ENCODE peak calls at places on chromosomes 16 and 17, in six cellular contexts. H is CD8-positive, alpha-beta T cell; S is coronary artery; M is Peyer's patch; N is fibroblast of the aortic adventitia; Z is fibroblast of mammary gland. J is an unnamed sample.

GRCh38 chr17:34012709-34013375 is 242.2 kb upstream of the CCL2 start:
- DNase-seq in S (no peak), Z (no peak), N (no peak), H (no peak), M (no peak), J (no peak)

GRCh38 chr16:31453255-31454204 is 5.8 kb upstream of the ARMC5 start:
- DNase-seq in N (peak), M (peak), Z (peak), H (no peak), S (no peak), J (peak)

GRCh38 chr16:61374071-61374470 is 662.2 kb downstream of the CDH8 start:
- DNase-seq in Z (no peak), S (no peak), M (no peak), N (no peak), H (no peak), J (no peak)

GRCh38 chr16:54363760-54364159 is 77.2 kb upstream of the IRX3 start:
- DNase-seq in S (no peak), H (no peak), M (no peak), Z (no peak), N (no peak), J (no peak)

GRCh38 chr16:65769055-65769465 is 597.4 kb upstream of the CDH5 start:
- DNase-seq in Z (no peak), N (peak), S (no peak), M (no peak), H (no peak), J (no peak)

GRCh38 chr17:76252040-76252954 is 12.0 kb upstream of the RNF157 start:
- DNase-seq in N (peak), Z (peak), H (no peak), M (peak), S (no peak), J (peak)

GRCh38 chr16:4891097-4891885 is 44.0 kb downstream of the UBN1 start:
- DNase-seq in Z (no peak), N (no peak), M (no peak), S (no peak), H (no peak), J (no peak)

GRCh38 chr17:67974186-67974585 is 22.1 kb downstream of the C17orf58 start:
- DNase-seq in S (no peak), N (no peak), Z (no peak), M (no peak), H (no peak), J (no peak)

GRCh38 chr16:28494141-28494851 is at the start of gene APOBR:
- DNase-seq in M (peak), H (peak), Z (no peak), S (no peak), N (no peak), J (peak)

GRCh38 chr16:27486344-27486743 is 63.4 kb downstream of the GTF3C1 start:
- DNase-seq in S (no peak), N (no peak), Z (no peak), H (no peak), M (no peak), J (no peak)

GRCh38 chr16:1775006-1775845 is 2.3 kb upstream of the MRPS34 start:
- DNase-seq in S (no peak), Z (no peak), H (no peak), M (no peak), N (no peak), J (no peak)

GRCh38 chr17:386145-386876 is 33.7 kb upstream of the RPH3AL start:
- DNase-seq in Z (no peak), S (no peak), H (peak), M (peak), N (no peak), J (peak)

GRCh38 chr16:19659554-19659953 is 58.5 kb downstream of the KNOP1 start:
- DNase-seq in H (no peak), Z (no peak), N (no peak), S (no peak), M (no peak), J (no peak)

GRCh38 chr17:79812969-79813825 is 16.3 kb upstream of the CBX8 start:
- DNase-seq in S (no peak), N (no peak), H (no peak), Z (no peak), M (no peak), J (no peak)

GRCh38 chr17:63698381-63698885 is 1.5 kb downstream of the LIMD2 start:
- DNase-seq in M (peak), H (no peak), N (no peak), Z (no peak), S (peak), J (no peak)

GRCh38 chr17:15945493-15946209 is 721 bp downstream of the ADORA2B start:
- DNase-seq in Z (no peak), S (no peak), M (no peak), H (no peak), N (peak), J (peak)

GRCh38 chr17:80950466-80951120 is 41.0 kb upstream of the CHMP6 start:
- DNase-seq in M (no peak), S (no peak), H (no peak), Z (no peak), N (no peak), J (peak)

GRCh38 chr16:46729326-46729995 is 18.7 kb downstream of the MYLK3 start:
- DNase-seq in H (no peak), M (no peak), N (no peak), S (peak), Z (no peak), J (no peak)

GRCh38 chr17:61279476-61280145 is 120.0 kb upstream of the TBX2 start:
- DNase-seq in H (no peak), N (peak), S (no peak), Z (peak), M (no peak), J (no peak)

GRCh38 chr16:11582157-11582814 is 4.4 kb downstream of the LITAF start:
- DNase-seq in S (no peak), M (no peak), Z (no peak), H (no peak), N (no peak), J (no peak)

GRCh38 chr17:81025756-81026155 is 9.2 kb upstream of the BAIAP2 start:
- DNase-seq in M (no peak), N (peak), H (no peak), S (peak), Z (peak), J (peak)

GRCh38 chr16:878071-878784 is 77.7 kb upstream of the GNG13 start:
- DNase-seq in M (peak), S (no peak), Z (no peak), N (no peak), H (no peak), J (peak)

GRCh38 chr17:48544356-48545021 is 420 bp downstream of the HOXB2 start:
- DNase-seq in N (peak), S (peak), M (peak), Z (peak), H (no peak), J (peak)

GRCh38 chr16:75477680-75478473 is 13.4 kb upstream of the TMEM170A start:
- DNase-seq in S (no peak), Z (no peak), M (no peak), H (no peak), N (no peak), J (no peak)

GRCh38 chr16:78892925-78893324 is 707.6 kb downstream of the MAF start:
- DNase-seq in S (no peak), Z (no peak), H (no peak), N (no peak), M (no peak), J (no peak)

GRCh38 chr17:57431415-57431814 is 175.1 kb downstream of the MSI2 start:
- DNase-seq in Z (no peak), M (no peak), N (no peak), S (no peak), H (no peak), J (no peak)

GRCh38 chr16:80122155-80122554 is 418.6 kb upstream of the DYNLRB2 start:
- DNase-seq in S (no peak), H (no peak), N (peak), Z (peak), M (peak), J (no peak)

GRCh38 chr17:58337126-58337599 is 8.6 kb upstream of the TSPOAP1 start:
- DNase-seq in M (peak), Z (no peak), S (no peak), H (no peak), N (no peak), J (no peak)

GRCh38 chr17:3695723-3696411 is at the start of gene P2RX5:
- DNase-seq in M (peak), N (no peak), H (no peak), Z (no peak), S (no peak), J (peak)

GRCh38 chr17:76867578-76868175 is 527 bp upstream of the MGAT5B start:
- DNase-seq in M (no peak), Z (peak), N (peak), H (no peak), S (no peak), J (no peak)

GRCh38 chr16:56930516-56931252 is 1.3 kb upstream of the HERPUD1 start:
- DNase-seq in Z (no peak), N (no peak), H (no peak), M (no peak), S (no peak), J (no peak)

GRCh38 chr17:17412331-17412730 is 64.5 kb upstream of the MED9 start:
- DNase-seq in H (no peak), M (no peak), Z (peak), S (no peak), N (peak), J (no peak)

GRCh38 chr16:52924162-52924561 is 128.5 kb downstream of the CHD9NB start:
- DNase-seq in H (no peak), S (no peak), Z (no peak), N (no peak), M (no peak), J (no peak)

GRCh38 chr16:52925143-52925542 is 127.6 kb downstream of the CHD9NB start:
- DNase-seq in M (no peak), Z (no peak), H (no peak), S (no peak), N (no peak), J (no peak)

GRCh38 chr16:52928955-52929354 is 123.7 kb downstream of the CHD9NB start:
- DNase-seq in M (no peak), Z (no peak), N (no peak), S (no peak), H (no peak), J (no peak)

DNA sequence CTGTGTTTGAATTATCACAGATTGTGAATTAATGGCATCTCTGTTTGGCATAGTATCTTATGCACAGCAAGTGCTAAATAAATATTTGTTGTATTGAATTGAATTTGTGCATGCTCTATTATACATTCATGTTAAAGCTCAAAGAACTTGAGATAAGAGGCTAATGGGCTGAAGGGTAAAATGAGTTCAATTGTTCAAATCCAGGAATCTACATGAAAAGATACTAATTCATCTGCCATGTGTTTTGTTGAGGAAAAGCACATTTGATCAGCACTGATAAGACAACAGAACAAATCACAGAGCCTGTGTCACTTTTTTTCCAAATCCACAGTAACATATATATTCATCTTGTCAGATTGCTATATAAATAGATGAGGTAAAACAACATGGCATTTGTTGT is 123.2 kb downstream of the CHD9NB start:
- DNase-seq in N (no peak), S (no peak), H (no peak), Z (no peak), M (no peak), J (no peak)
- H3K4me3 ChIP-seq in N (no peak), S (no peak), H (no peak), Z (no peak), M (no peak), J (no peak)

GRCh38 chr17:36661047-36661666 is 59.8 kb downstream of the MRM1 start:
- DNase-seq in H (no peak), M (no peak), N (no peak), S (no peak), Z (no peak), J (no peak)
- H3K4me3 ChIP-seq in H (no peak), M (no peak), N (no peak), S (no peak), Z (no peak), J (no peak)

GRCh38 chr17:2580641-2581040 is 12.8 kb upstream of the PAFAH1B1 start:
- DNase-seq in N (no peak), Z (no peak), M (no peak), H (no peak), S (no peak), J (no peak)
- H3K4me3 ChIP-seq in N (no peak), Z (no peak), M (no peak), H (no peak), S (no peak), J (no peak)

GRCh38 chr16:72990003-72990521 is 57.9 kb downstream of the ZFHX3 start:
- DNase-seq in S (peak), H (no peak), Z (peak), M (peak), N (peak), J (no peak)
- H3K4me3 ChIP-seq in S (peak), H (no peak), Z (peak), M (no peak), N (peak), J (peak)

GRCh38 chr16:3149193-3149530 is 14.3 kb downstream of the ZNF213 start:
- DNase-seq in S (no peak), M (no peak), N (no peak), H (no peak), Z (no peak), J (no peak)
- H3K4me3 ChIP-seq in S (peak), M (no peak), N (no peak), H (no peak), Z (no peak), J (peak)

DNA sequence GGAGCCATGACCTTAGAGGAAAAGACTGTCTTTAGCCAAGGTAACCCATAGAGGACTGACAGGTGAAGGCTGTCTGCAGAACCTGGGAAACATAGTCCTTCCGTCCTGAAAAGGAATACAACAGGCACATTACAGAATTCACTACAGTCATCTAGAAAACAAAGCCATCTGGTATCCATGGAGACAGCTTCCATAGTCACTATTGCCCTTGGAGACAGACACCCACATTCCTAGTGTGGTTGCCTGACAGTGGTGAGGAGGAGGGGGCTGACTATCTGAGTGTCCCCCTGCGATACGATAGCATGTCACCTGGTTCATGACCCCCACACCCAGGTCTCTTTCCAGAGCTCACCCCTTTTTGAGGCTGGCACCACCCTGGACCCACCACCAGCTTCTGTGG is 254.7 kb downstream of the CDH13 start:
- DNase-seq in M (no peak), H (no peak), S (no peak), Z (no peak), N (no peak), J (no peak)
- H3K4me3 ChIP-seq in M (no peak), H (no peak), S (no peak), Z (no peak), N (no peak), J (no peak)

GRCh38 chr17:38419508-38419981 is 8.7 kb upstream of the ARHGAP23 start:
- DNase-seq in M (no peak), S (no peak), N (no peak), H (no peak), Z (no peak), J (no peak)

GRCh38 chr17:38418693-38419507 is 9.4 kb upstream of the ARHGAP23 start:
- DNase-seq in Z (no peak), H (no peak), S (no peak), N (no peak), M (no peak), J (no peak)

GRCh38 chr17:38417210-38417951 is 10.9 kb upstream of the ARHGAP23 start:
- DNase-seq in M (no peak), N (no peak), H (no peak), Z (no peak), S (no peak), J (no peak)

GRCh38 chr17:38416840-38417209 is 11.4 kb upstream of the ARHGAP23 start:
- DNase-seq in M (no peak), Z (no peak), H (no peak), N (no peak), S (no peak), J (peak)

GRCh38 chr17:38418069-38418692 is 10.1 kb upstream of the ARHGAP23 start:
- DNase-seq in Z (no peak), N (no peak), H (no peak), M (no peak), S (no peak), J (no peak)
- H3K4me3 ChIP-seq in Z (no peak), N (no peak), H (no peak), M (no peak), S (peak), J (no peak)

DNA sequence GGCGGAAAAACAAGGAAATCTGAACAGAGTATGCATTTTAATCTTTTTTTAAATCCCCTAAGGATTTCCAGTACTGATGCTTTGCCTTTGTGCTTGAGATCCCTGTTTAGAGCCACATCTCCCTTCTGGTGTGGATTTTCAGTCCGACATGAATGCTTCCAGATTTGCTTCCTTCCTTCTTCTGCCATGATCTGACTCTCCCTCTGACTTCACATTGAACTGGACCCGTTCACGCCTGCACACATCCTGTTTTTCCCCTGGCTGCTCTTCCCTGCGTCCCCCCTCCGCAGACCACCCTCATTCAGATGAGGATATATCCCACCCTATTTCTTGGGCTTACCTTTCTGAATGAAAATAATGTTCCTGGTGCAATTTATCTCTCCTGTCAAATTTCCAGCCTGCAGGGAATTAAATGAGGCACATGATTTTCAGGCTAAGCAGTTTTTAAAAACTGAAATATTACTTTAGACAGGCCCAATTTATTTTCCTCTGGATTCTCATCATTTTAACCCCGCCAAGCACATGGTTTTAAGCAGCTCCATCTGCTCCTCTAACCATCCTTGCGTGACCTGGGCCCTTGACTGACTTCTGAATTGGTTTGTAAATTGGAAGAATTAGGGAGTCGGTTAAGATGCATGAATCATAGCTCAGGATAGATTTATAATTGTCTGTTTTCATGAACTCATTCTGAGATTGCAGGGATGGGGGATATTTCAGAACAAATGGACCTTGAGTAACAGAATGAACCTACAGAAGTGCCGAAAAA is 59.2 kb downstream of the BMERB1 start:
- DNase-seq in S (peak), N (peak), M (peak), H (no peak), Z (peak), J (no peak)
- H3K4me3 ChIP-seq in S (no peak), N (no peak), M (no peak), H (no peak), Z (no peak), J (no peak)

GRCh38 chr16:86563489-86564345 is 2.9 kb upstream of the FOXC2 start:
- DNase-seq in H (peak), Z (peak), M (peak), N (peak), S (peak), J (peak)
- H3K4me3 ChIP-seq in H (no peak), Z (peak), M (peak), N (peak), S (peak), J (peak)

J was measured in lower lobe of right lung.